ENCODE peak calls at places on chromosomes 3 and 15, in four cellular contexts. R is HCT116, G is A549, V is K562. Z is an unnamed sample.

GRCh38 chr15:90221251-90221900 is 12.4 kb downstream of the CIB1 start:
- DNase-seq in R (no peak), G (peak), V (peak), Z (peak)

GRCh38 chr3:65334045-65334665 is 646.4 kb upstream of the ADAMTS9 start:
- DNase-seq in R (no peak), G (no peak), V (peak), Z (no peak)

GRCh38 chr3:43892061-43892460 is 201.3 kb downstream of the ABHD5 start:
- DNase-seq in R (no peak), G (no peak), V (no peak), Z (no peak)

GRCh38 chr15:91045065-91045464 is 22.7 kb upstream of the VPS33B start:
- DNase-seq in R (no peak), G (no peak), V (no peak), Z (no peak)

GRCh38 chr3:31785734-31786133 is 195.3 kb downstream of the OSBPL10 start:
- DNase-seq in R (no peak), G (no peak), V (no peak), Z (no peak)

GRCh38 chr3:194369522-194370279 is at the start of gene LRRC15:
- DNase-seq in R (no peak), G (peak), V (peak), Z (peak)

GRCh38 chr15:62935300-62936081 is 107.1 kb upstream of the TPM1 start:
- DNase-seq in R (no peak), G (no peak), V (no peak), Z (no peak)

GRCh38 chr15:64536244-64536836 is 76.0 kb downstream of the ZNF609 start:
- DNase-seq in R (peak), G (peak), V (no peak), Z (peak)

GRCh38 chr3:45868213-45868612 is 18.1 kb upstream of the CCR9 start:
- DNase-seq in R (no peak), G (no peak), V (no peak), Z (no peak)

DNA sequence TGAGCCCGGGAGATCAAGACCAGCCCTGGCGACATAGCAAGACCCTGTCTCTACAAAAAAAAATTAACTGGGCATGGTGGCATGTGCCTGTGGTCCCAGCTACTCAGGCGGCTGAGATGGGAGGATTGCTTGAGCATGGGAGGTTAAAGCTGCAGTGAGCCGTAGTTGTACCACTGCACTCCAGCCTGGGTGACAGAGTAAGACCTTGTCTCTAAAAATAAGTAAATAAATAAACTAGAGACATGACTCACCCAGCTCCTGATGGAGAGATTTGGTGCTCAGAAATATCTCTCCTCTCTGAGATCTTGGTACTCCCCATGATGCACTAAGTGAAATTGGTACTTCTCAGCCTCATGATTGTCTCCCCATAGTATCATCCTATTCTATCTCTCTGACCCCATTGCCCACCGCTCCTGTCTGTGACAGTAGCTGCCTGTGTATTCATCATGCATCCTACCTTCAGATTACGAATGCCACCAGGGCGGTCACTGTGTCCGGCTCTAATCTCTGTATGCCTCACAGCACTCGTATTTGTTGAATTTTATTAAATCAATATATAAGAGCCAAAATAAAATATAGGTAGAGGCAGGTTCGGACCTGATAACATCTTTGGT is 50.9 kb downstream of the ABHD2 start:
- DNase-seq in R (no peak), G (no peak), V (no peak), Z (peak)
- TF ChIP-seq CEBPB in R (no peak), G (no peak), V (no peak), Z (no peak)

GRCh38 chr3:148318240-148318639 is 379.5 kb upstream of the AGTR1 start:
- DNase-seq in R (no peak), G (no peak), V (no peak), Z (no peak)
- TF ChIP-seq CEBPB in R (no peak), G (peak), V (no peak), Z (peak)

DNA sequence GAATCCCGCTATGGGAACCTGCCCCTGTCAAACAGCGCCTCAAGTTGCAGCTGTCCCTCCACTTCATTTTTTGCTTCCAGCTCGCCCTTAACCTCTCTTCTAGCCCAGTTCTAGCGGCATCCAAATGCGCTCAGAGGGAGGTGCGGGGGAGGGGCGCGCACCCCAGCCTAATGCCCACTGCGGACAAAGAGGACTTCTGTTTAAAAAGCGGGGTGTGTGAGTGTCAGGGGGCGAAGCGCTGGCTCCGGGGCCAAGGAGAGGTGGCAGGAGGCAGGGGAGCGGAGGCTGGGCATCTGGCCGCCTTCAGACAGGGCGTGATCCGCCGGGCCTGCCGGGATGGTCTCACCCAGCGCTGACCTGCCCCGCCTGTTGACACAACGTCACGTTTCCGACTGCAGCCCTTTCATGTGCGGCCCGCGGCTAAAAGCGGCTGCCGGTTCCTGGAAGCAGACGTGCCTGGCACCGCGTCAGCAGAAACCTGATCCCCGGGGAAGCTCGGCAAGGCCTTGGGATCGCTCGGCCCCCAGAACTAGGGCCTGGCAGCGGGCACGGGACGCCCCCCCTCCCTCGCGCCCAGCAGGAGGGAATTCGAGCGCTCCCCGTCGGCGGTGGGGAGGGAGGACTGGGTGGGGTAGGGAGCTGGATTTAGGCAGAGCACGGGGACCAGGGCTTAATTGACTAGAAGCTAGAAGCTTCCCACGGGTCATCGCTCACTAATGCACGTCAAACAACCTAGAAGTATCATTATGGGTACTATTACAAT is 7.6 kb downstream of the BHLHE40 start:
- DNase-seq in R (peak), G (peak), V (peak), Z (peak)
- TF ChIP-seq CEBPB in R (no peak), G (peak), V (peak), Z (peak)

GRCh38 chr15:39300451-39301153 is 280.3 kb upstream of the THBS1 start:
- DNase-seq in R (no peak), G (peak), V (no peak), Z (peak)

GRCh38 chr15:39302936-39303335 is 277.9 kb upstream of the THBS1 start:
- DNase-seq in R (no peak), G (no peak), V (no peak), Z (no peak)

GRCh38 chr15:39304931-39305728 is 275.7 kb upstream of the THBS1 start:
- DNase-seq in R (no peak), G (no peak), V (no peak), Z (no peak)

GRCh38 chr15:39301589-39301999 is 279.3 kb upstream of the THBS1 start:
- DNase-seq in R (no peak), G (no peak), V (no peak), Z (peak)

DNA sequence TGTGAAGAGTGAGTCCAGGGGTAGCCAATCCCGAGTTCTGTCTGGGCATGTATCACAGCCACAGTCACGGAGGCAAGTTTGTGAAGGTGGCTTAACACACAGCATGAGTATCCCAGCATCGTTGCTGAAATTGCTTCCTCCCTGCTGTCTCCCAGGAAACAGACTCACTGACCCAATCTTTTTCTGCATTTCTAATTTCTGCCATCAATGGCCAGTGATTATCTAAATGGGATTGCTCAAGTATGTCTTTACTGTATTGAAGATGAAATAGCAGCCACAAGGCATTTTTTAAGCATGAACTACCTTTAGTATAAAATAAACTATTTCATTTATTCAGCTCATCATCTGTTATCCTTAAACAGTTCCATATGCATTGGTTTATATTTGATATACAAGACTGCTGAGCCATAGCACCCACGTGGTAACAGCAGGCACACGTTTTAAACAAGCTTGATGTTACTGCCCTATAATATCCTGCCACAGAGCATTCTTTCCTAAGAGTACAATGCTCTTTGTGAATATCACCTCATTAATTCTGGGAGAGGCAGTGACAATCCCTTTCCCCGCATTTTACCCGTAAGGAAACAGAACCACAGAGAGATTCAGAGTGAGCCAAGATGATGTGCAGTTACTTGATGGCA is 276.6 kb upstream of the THBS1 start:
- DNase-seq in R (no peak), G (no peak), V (no peak), Z (peak)
- TF ChIP-seq CEBPB in R (no peak), G (no peak), V (no peak), Z (peak)

GRCh38 chr3:15439476-15439875 is 12.1 kb downstream of the EAF1 start:
- DNase-seq in R (no peak), G (no peak), V (no peak), Z (peak)
- TF ChIP-seq CEBPB in R (no peak), G (no peak), V (no peak), Z (no peak)

GRCh38 chr3:161884830-161885229 is 388.2 kb downstream of the OTOL1 start:
- DNase-seq in R (no peak), G (no peak), V (no peak), Z (no peak)

GRCh38 chr3:161875483-161875882 is 378.9 kb downstream of the OTOL1 start:
- DNase-seq in R (no peak), G (no peak), V (no peak), Z (no peak)

DNA sequence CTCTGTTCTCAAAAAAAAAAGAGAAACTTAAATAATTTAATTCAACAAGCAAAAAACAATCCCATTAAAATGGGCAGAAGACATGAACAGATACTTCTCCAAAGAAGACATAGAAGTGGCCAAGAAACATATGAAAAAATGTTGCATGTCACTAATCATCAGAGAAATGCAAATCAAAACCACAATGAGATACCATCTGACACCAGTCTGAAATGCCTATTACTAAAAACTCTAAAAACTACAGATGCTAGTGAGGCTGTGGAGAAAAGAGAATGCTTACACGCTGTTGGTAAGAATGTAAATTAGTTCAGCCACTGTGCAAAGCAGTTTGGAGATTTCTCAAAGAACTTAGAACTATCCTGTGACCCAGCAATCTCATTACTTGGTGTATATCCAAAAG is 382.9 kb downstream of the OTOL1 start:
- DNase-seq in R (no peak), G (no peak), V (no peak), Z (no peak)
- TF ChIP-seq CEBPB in R (no peak), G (no peak), V (no peak), Z (no peak)

GRCh38 chr3:62527484-62527883 is 154.1 kb upstream of the FEZF2 start:
- DNase-seq in R (no peak), G (no peak), V (no peak), Z (no peak)
- TF ChIP-seq CEBPB in R (no peak), G (no peak), V (no peak), Z (no peak)

DNA sequence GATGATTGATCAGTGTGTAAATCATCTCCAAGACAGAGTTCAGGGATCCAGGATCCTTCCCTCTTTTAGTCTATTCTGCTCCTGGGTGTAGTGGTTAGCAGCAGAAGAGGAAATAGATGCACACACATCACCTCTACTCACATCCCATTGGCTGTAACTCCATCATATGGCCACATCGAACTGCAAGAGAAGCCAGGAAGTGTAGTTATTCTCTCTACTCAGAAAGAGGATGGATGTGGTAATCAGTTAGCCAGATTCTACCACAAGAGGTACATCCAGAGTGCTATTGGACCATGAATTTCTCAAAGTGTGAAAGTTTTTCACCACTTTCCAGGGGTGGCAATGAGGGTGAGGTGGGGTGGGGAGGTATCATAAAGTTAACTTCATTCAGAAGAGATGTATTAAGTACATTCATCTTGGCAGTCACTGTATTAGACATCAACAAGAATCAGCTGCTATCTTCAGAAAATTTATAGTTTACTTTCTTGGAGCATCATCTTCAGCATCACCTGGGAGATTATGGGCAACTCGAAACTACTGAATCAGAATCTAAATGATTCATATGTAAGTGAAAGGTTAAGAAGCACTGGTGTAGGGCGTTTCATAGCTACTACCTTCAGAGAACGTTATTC is 60.6 kb upstream of the GAP43 start:
- DNase-seq in R (no peak), G (no peak), V (no peak), Z (no peak)
- TF ChIP-seq CEBPB in R (no peak), G (no peak), V (no peak), Z (no peak)

Z was measured in IMR-90.